ENCODE peak calls at places on chromosomes 3 and 15, in nine cellular contexts. Y is natural killer cell treated with Interleukin-12 subunit alpha and Interleukin-12 subunit beta and Interleukin-15 and Interleukin-18, amount 100 ng/mL, for 72 hours; R is HepG2; G is T-cell; U is C1 segment of cervical spinal cord; X is hippocampal formation; K is stimulated activated CD4-positive, alpha-beta T cell treated with anti-CD3 and anti-CD28 coated beads, TNF-alpha, amount 100 ng/mL, for 24 hours; D is MG63; O is A549. S is an unnamed sample.

GRCh38 chr15:91456251-91456718 is 356.2 kb downstream of the SV2B start:
- DNase-seq in Y (no peak), R (no peak), G (no peak), U (no peak), X (no peak), K (no peak), D (peak), O (peak), S (no peak)

GRCh38 chr3:37308247-37308646 is 133.9 kb upstream of the LRRFIP2 start:
- DNase-seq in Y (no peak), R (peak), G (no peak), U (no peak), X (no peak), K (no peak), D (no peak), O (peak), S (no peak)

GRCh38 chr3:50212502-50212901 is 7.4 kb downstream of the SLC38A3 start:
- DNase-seq in Y (no peak), R (no peak), G (no peak), U (no peak), X (no peak), K (no peak), D (no peak), O (no peak), S (no peak)

GRCh38 chr3:33826206-33826605 is 27.8 kb downstream of the PDCD6IP start:
- DNase-seq in Y (no peak), R (no peak), G (no peak), U (no peak), X (no peak), K (no peak), D (no peak), O (no peak), S (no peak)

GRCh38 chr15:55527150-55527549 is 19.1 kb upstream of the DNAAF4 start:
- DNase-seq in Y (no peak), R (no peak), G (no peak), U (no peak), X (no peak), K (no peak), D (no peak), O (no peak), S (no peak)

GRCh38 chr3:135473449-135473848 is 492.1 kb upstream of the PPP2R3A start:
- DNase-seq in Y (no peak), R (no peak), G (no peak), U (no peak), X (no peak), K (no peak), D (no peak), O (no peak), S (no peak)

GRCh38 chr3:42031808-42032475 is 59.2 kb upstream of the TRAK1 start:
- DNase-seq in Y (no peak), R (no peak), G (no peak), U (no peak), X (no peak), K (no peak), D (no peak), O (no peak), S (no peak)

GRCh38 chr3:185976977-185977678 is 39.3 kb upstream of the TRA2B start:
- DNase-seq in Y (peak), R (peak), G (peak), U (peak), X (peak), K (peak), D (peak), O (peak), S (peak)